ENCODE peak calls at places on chromosomes 7 and 10, in eight cellular contexts. V, Z, J, I, K, W, E and M are unnamed samples.

GRCh38 chr10:31935678-31936077 is 7.0 kb upstream of the ARHGAP12 start:
- DNase-seq in Z (no peak), J (no peak), W (no peak), E (no peak), I (no peak), V (no peak), K (no peak), M (no peak)

GRCh38 chr10:3538850-3539531 is 246.0 kb downstream of the KLF6 start:
- DNase-seq in J (peak; percentile 100), E (peak; percentile 99), V (no peak), I (peak; percentile 97), W (no peak), K (peak; percentile 35), Z (peak; percentile 11), M (no peak)

GRCh38 chr10:34528320-34528719 is 286.8 kb downstream of the PARD3 start:
- DNase-seq in W (no peak), E (peak; percentile 94), Z (peak; percentile 64), V (peak; percentile 92), I (peak; percentile 83), J (peak; percentile 99), K (peak; percentile 57), M (no peak)

GRCh38 chr7:82166666-82167065 is 276.9 kb downstream of the CACNA2D1 start:
- DNase-seq in W (no peak), K (no peak), Z (no peak), E (no peak), V (no peak), I (no peak), J (no peak), M (no peak)

GRCh38 chr7:142880886-142881505 is 4.5 kb downstream of the TRPV6 start:
- DNase-seq in K (no peak), W (no peak), I (peak; percentile 42), Z (peak; percentile 61), V (peak; percentile 37), J (no peak), E (peak; percentile 47), M (peak; percentile 67)

GRCh38 chr7:102412548-102412947 is 16.4 kb downstream of the PRKRIP1 start:
- DNase-seq in I (peak; percentile 38), E (peak; percentile 61), K (no peak), V (no peak), W (no peak), Z (peak; percentile 38), J (no peak), M (peak; percentile 20)

GRCh38 chr10:61781969-61782403 is 119.3 kb downstream of the CABCOCO1 start:
- DNase-seq in J (peak; percentile 40), V (no peak), K (no peak), W (no peak), Z (no peak), E (peak; percentile 74), I (no peak), M (no peak)

GRCh38 chr7:5452470-5452899 is 28.9 kb upstream of the TNRC18 start:
- DNase-seq in E (peak; percentile 56), V (no peak), W (no peak), J (no peak), K (no peak), I (no peak), Z (no peak), M (no peak)

GRCh38 chr7:100516135-100516812 is 22.7 kb upstream of the AGFG2 start:
- DNase-seq in I (no peak), W (peak; percentile 66), K (no peak), J (peak; percentile 95), Z (peak; percentile 12), E (peak; percentile 88), V (no peak), M (peak; percentile 58)

GRCh38 chr7:115117748-115118147 is 195.9 kb downstream of the MDFIC start:
- DNase-seq in W (no peak), Z (no peak), K (no peak), I (no peak), J (no peak), E (no peak), V (no peak), M (no peak)

GRCh38 chr7:129969881-129970446 is 17.2 kb upstream of the UBE2H start:
- DNase-seq in W (no peak), V (peak; percentile 41), I (peak; percentile 96), J (peak; percentile 94), K (peak; percentile 99), E (peak; percentile 77), Z (no peak), M (no peak)

GRCh38 chr10:64059884-64060283 is 538.7 kb downstream of the REEP3 start:
- DNase-seq in Z (no peak), K (no peak), I (no peak), V (no peak), W (no peak), E (no peak), J (no peak), M (no peak)

GRCh38 chr10:37727491-37728352 is 129.7 kb downstream of the ZNF248 start:
- DNase-seq in W (no peak), J (no peak), K (no peak), E (no peak), I (no peak), Z (no peak), V (no peak), M (no peak)

GRCh38 chr10:109591631-109592030 is 331.7 kb downstream of the XPNPEP1 start:
- DNase-seq in I (no peak), Z (no peak), V (no peak), E (peak; percentile 5), K (no peak), W (no peak), J (no peak), M (no peak)

GRCh38 chr7:92740713-92741126 is 95.7 kb downstream of the CDK6 start:
- DNase-seq in V (no peak), I (no peak), Z (no peak), W (no peak), K (peak; percentile 85), J (peak; percentile 95), E (peak; percentile 84), M (no peak)

GRCh38 chr7:74312418-74313021 is 23.3 kb downstream of the CLIP2 start:
- DNase-seq in I (no peak), V (peak; percentile 60), Z (no peak), K (peak; percentile 93), W (no peak), J (no peak), E (no peak), M (peak; percentile 32)

GRCh38 chr7:94087664-94088352 is 83.7 kb upstream of the BET1 start:
- DNase-seq in V (peak; percentile 54), E (peak; percentile 83), K (peak; percentile 23), J (peak; percentile 70), Z (peak; percentile 72), W (peak; percentile 66), I (peak; percentile 83), M (peak; percentile 83)

GRCh38 chr10:28624351-28624750 is 53.0 kb upstream of the BAMBI start:
- DNase-seq in K (no peak), Z (no peak), W (no peak), I (no peak), V (no peak), E (no peak), J (no peak), M (peak; percentile 59)

GRCh38 chr10:128137877-128138276 is 11.7 kb upstream of the MKI67 start:
- DNase-seq in E (peak; percentile 52), I (no peak), Z (no peak), V (no peak), K (no peak), J (peak; percentile 11), W (no peak), M (no peak)

GRCh38 chr10:123974406-123974805 is 82.8 kb upstream of the CPXM2 start:
- DNase-seq in E (peak; percentile 34), I (peak; percentile 6), V (peak; percentile 99), Z (no peak), J (peak; percentile 36), K (no peak), W (no peak), M (no peak)

GRCh38 chr7:32072397-32072796 is 2.2 kb upstream of the PDE1C start:
- DNase-seq in I (no peak), V (no peak), Z (no peak), W (no peak), E (no peak), J (no peak), K (no peak), M (no peak)
- TF ChIP-seq EZH2 in I (no peak), V (no peak), Z (no peak), W (no peak), E (no peak), J (no peak), K (no peak), M (no peak)

GRCh38 chr10:93566435-93567276 is at the start of gene FFAR4:
- DNase-seq in Z (peak; percentile 69), V (no peak), I (no peak), J (no peak), K (no peak), W (no peak), E (peak; percentile 6), M (no peak)
- TF ChIP-seq EZH2 in Z (peak; percentile 97), V (no peak), I (peak; percentile 79), J (peak; percentile 85), K (peak; percentile 76), W (no peak), E (no peak), M (no peak)

GRCh38 chr7:50792342-50793114 is 9.8 kb upstream of the GRB10 start:
- DNase-seq in I (peak; percentile 40), J (peak; percentile 57), V (no peak), W (no peak), K (no peak), E (peak; percentile 69), Z (peak; percentile 61), M (no peak)

GRCh38 chr7:50793115-50793946 is 10.6 kb upstream of the GRB10 start:
- DNase-seq in W (no peak), J (no peak), Z (peak; percentile 82), V (no peak), E (peak; percentile 75), K (no peak), I (peak; percentile 50), M (peak; percentile 11)

GRCh38 chr7:50795253-50795652 is 12.6 kb upstream of the GRB10 start:
- DNase-seq in J (no peak), E (no peak), W (no peak), I (no peak), K (no peak), V (no peak), Z (no peak), M (no peak)

GRCh38 chr7:50795831-50796230 is 13.1 kb upstream of the GRB10 start:
- DNase-seq in V (no peak), K (no peak), J (no peak), I (no peak), E (no peak), Z (no peak), W (no peak), M (no peak)

GRCh38 chr7:50793947-50794570 is 11.4 kb upstream of the GRB10 start:
- DNase-seq in V (no peak), K (no peak), W (no peak), J (no peak), Z (no peak), E (no peak), I (no peak), M (no peak)
- TF ChIP-seq EZH2 in V (no peak), K (no peak), W (no peak), J (no peak), Z (peak; percentile 47), E (no peak), I (no peak), M (no peak)

DNA sequence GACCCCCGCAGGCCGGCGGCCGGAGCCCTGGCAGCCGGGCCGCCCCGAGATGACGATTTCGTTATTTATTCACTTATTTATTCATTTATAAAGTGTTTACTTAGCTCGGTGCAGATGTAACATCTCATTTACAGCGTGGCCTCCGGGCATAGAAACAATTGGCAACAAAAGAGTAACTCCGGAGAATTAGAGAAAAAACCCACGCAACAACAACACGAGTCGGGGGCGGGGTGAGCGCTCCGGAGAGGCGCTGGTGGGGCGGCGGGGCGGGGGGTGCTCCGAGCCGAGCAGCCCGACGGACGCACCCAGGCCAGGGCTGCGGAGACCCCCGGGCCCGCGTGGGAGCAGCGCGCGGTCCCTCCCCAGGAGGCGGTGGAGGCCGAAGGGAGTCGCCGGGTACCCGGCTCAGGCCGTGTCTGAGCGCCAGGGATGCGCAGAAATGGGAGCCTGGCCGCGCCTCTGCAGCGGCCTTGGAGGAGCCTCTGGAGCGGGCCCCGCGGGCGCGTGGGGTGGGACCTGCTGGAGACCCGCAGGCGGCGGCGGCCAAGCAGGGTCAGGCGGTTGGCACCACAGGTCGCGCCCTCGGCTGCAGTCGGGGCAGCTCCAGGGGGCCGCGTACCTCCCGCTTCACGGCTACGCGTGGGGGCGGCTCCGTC is 14.3 kb downstream of the UNCX start:
- DNase-seq in K (no peak), E (no peak), Z (peak; percentile 34), J (no peak), I (no peak), V (no peak), W (no peak), M (no peak)
- TF ChIP-seq EZH2 in K (peak; percentile 67), E (peak; percentile 94), Z (peak; percentile 97), J (peak; percentile 98), I (peak; percentile 97), V (no peak), W (no peak), M (no peak)